ENCODE peak calls at places on chromosomes 13 and 19, in five cellular contexts. One of them, this sample, is unnamed.
A peak's percentile ranks its signal among the peaks of the same experiment; 100 is the strongest.

GRCh38 chr13:35499131-35500051 is 22.9 kb upstream of the MAB21L1 start:
- DNase-seq in fibroblast of lung: no peak
- DNase-seq in ovary: no peak
- DNase-seq in IMR-90: no peak
- DNase-seq in left lung: no peak
- DNase-seq in this sample: no peak

GRCh38 chr13:106570354-106570822 is 2.5 kb upstream of the ARGLU1 start:
- DNase-seq in fibroblast of lung: peak; percentile 78
- DNase-seq in ovary: peak; percentile 60
- DNase-seq in IMR-90: peak; percentile 61
- DNase-seq in left lung: peak; percentile 91
- DNase-seq in this sample: peak; percentile 42

GRCh38 chr13:71808708-71809107 is 58.3 kb downstream of the DACH1 start:
- DNase-seq in fibroblast of lung: no peak
- DNase-seq in ovary: no peak
- DNase-seq in IMR-90: no peak
- DNase-seq in left lung: no peak
- DNase-seq in this sample: no peak

GRCh38 chr13:86282450-86282849 is 483.2 kb upstream of the SLITRK6 start:
- DNase-seq in fibroblast of lung: peak; percentile 58
- DNase-seq in ovary: no peak
- DNase-seq in IMR-90: no peak
- DNase-seq in left lung: no peak
- DNase-seq in this sample: no peak

GRCh38 chr19:38513762-38514167 is 80.3 kb downstream of the RYR1 start:
- DNase-seq in fibroblast of lung: no peak
- DNase-seq in ovary: no peak
- DNase-seq in IMR-90: no peak
- DNase-seq in left lung: no peak
- DNase-seq in this sample: no peak

GRCh38 chr19:32543107-32543900 is 37.7 kb upstream of the PDCD5 start:
- DNase-seq in fibroblast of lung: peak; percentile 25
- DNase-seq in ovary: no peak
- DNase-seq in IMR-90: peak; percentile 6
- DNase-seq in left lung: no peak
- DNase-seq in this sample: no peak

GRCh38 chr19:39252458-39252857 is 3.8 kb upstream of the IFNL4 start:
- DNase-seq in fibroblast of lung: no peak
- DNase-seq in ovary: no peak
- DNase-seq in IMR-90: no peak
- DNase-seq in left lung: no peak
- DNase-seq in this sample: no peak

GRCh38 chr19:30148039-30148438 is 206.0 kb downstream of the URI1 start:
- DNase-seq in fibroblast of lung: no peak
- DNase-seq in ovary: no peak
- DNase-seq in IMR-90: no peak
- DNase-seq in left lung: no peak
- DNase-seq in this sample: no peak

GRCh38 chr19:13008926-13009787 is 13.9 kb downstream of the NFIX start:
- DNase-seq in fibroblast of lung: no peak
- DNase-seq in ovary: no peak
- DNase-seq in IMR-90: no peak
- DNase-seq in left lung: peak; percentile 77
- DNase-seq in this sample: no peak

GRCh38 chr19:3056454-3057016 is 5.8 kb downstream of the TLE5 start:
- DNase-seq in fibroblast of lung: no peak
- DNase-seq in ovary: peak; percentile 61
- DNase-seq in IMR-90: no peak
- DNase-seq in left lung: no peak
- DNase-seq in this sample: no peak

GRCh38 chr13:75857291-75857690 is 221.2 kb downstream of the LMO7 start:
- DNase-seq in fibroblast of lung: no peak
- DNase-seq in ovary: no peak
- DNase-seq in IMR-90: no peak
- DNase-seq in left lung: no peak
- DNase-seq in this sample: no peak

GRCh38 chr19:10402441-10403038 is 802 bp downstream of the CDC37 start:
- DNase-seq in fibroblast of lung: peak; percentile 55
- DNase-seq in ovary: no peak
- DNase-seq in IMR-90: no peak
- DNase-seq in left lung: no peak
- DNase-seq in this sample: no peak

GRCh38 chr13:20714563-20715339 is 11.3 kb downstream of the IL17D start:
- DNase-seq in fibroblast of lung: peak; percentile 82
- DNase-seq in ovary: peak; percentile 62
- DNase-seq in IMR-90: peak; percentile 49
- DNase-seq in left lung: no peak
- DNase-seq in this sample: no peak

GRCh38 chr13:76632388-76633044 is 253.7 kb downstream of the KCTD12 start:
- DNase-seq in fibroblast of lung: no peak
- DNase-seq in ovary: no peak
- DNase-seq in IMR-90: no peak
- DNase-seq in left lung: no peak
- DNase-seq in this sample: no peak

GRCh38 chr19:903266-903797 is 9.7 kb downstream of the R3HDM4 start:
- DNase-seq in fibroblast of lung: peak; percentile 74
- DNase-seq in ovary: peak; percentile 32
- DNase-seq in IMR-90: peak; percentile 19
- DNase-seq in left lung: no peak
- DNase-seq in this sample: no peak

GRCh38 chr13:24038846-24039330 is 121.6 kb upstream of the SPATA13 start:
- DNase-seq in fibroblast of lung: peak; percentile 86
- DNase-seq in ovary: no peak
- DNase-seq in IMR-90: peak; percentile 74
- DNase-seq in left lung: no peak
- DNase-seq in this sample: no peak

GRCh38 chr13:101523732-101524131 is 71.3 kb downstream of the ITGBL1 start:
- DNase-seq in fibroblast of lung: peak; percentile 86
- DNase-seq in ovary: no peak
- DNase-seq in IMR-90: peak; percentile 84
- DNase-seq in left lung: no peak
- DNase-seq in this sample: no peak

GRCh38 chr19:55452381-55453325 is 8.8 kb downstream of the ISOC2 start:
- DNase-seq in fibroblast of lung: peak; percentile 73
- DNase-seq in ovary: peak; percentile 86
- DNase-seq in IMR-90: peak; percentile 79
- DNase-seq in left lung: peak; percentile 64
- DNase-seq in this sample: no peak

GRCh38 chr19:48239582-48240141 is 16.1 kb downstream of the CARD8 start:
- DNase-seq in fibroblast of lung: peak; percentile 42
- DNase-seq in ovary: no peak
- DNase-seq in IMR-90: peak; percentile 51
- DNase-seq in left lung: no peak
- DNase-seq in this sample: no peak

GRCh38 chr13:45102136-45102802 is 18.0 kb upstream of the GTF2F2 start:
- DNase-seq in fibroblast of lung: no peak
- DNase-seq in ovary: no peak
- DNase-seq in IMR-90: peak; percentile 55
- DNase-seq in left lung: no peak
- DNase-seq in this sample: no peak

GRCh38 chr13:24747248-24748151 is 16.5 kb upstream of the RNF17 start:
- DNase-seq in fibroblast of lung: peak; percentile 15
- DNase-seq in ovary: no peak
- DNase-seq in IMR-90: no peak
- DNase-seq in left lung: peak; percentile 79
- DNase-seq in this sample: no peak

GRCh38 chr13:30143671-30144400 is 163.5 kb downstream of the KATNAL1 start:
- DNase-seq in fibroblast of lung: peak; percentile 65
- DNase-seq in ovary: no peak
- DNase-seq in IMR-90: peak; percentile 81
- DNase-seq in left lung: no peak
- DNase-seq in this sample: no peak

DNA sequence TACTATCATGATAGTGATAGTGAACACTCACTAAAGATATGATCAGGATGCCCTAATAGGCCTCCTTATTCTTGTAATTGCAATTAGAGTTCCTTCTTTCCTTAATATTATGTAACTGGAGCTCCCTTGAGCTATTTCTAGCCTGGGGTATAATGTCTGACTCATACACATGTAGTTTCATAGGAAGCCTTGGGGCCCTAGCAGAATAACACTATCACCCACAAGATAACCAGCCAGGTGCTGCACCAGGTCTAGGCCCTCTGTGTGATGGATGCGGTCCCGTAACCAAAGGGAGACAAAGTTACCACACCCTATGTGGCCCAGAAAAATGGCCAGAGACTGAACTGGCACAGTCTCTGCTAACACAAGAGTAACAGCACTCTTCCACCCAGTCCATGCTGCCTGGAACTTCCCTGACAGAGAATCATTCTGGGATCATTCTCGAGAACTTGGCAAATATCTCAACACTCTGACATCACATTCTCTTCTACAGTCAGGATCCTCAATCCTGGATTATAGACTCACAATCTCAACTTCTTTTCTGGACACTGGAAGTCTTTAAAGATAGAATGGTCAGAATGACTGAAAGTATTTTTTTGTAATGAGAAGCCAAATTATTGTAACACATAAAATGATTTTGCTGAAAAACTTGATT is 32.6 kb upstream of the IGFL4 start:
- DNase-seq in fibroblast of lung: peak; percentile 49
- DNase-seq in ovary: no peak
- DNase-seq in IMR-90: peak; percentile 5
- DNase-seq in left lung: no peak
- DNase-seq in this sample: no peak
- H3K27me3 ChIP-seq in fibroblast of lung: peaks cover 20% of the 10 kb centered on the region
- H3K27me3 ChIP-seq in ovary: peaks cover 3% of the 10 kb centered on the region
- H3K27me3 ChIP-seq in IMR-90: peaks cover 46% of the 10 kb centered on the region
- H3K27me3 ChIP-seq in left lung: peaks cover 41% of the 10 kb centered on the region
- H3K27me3 ChIP-seq in this sample: peaks cover 17% of the 10 kb centered on the region

DNA sequence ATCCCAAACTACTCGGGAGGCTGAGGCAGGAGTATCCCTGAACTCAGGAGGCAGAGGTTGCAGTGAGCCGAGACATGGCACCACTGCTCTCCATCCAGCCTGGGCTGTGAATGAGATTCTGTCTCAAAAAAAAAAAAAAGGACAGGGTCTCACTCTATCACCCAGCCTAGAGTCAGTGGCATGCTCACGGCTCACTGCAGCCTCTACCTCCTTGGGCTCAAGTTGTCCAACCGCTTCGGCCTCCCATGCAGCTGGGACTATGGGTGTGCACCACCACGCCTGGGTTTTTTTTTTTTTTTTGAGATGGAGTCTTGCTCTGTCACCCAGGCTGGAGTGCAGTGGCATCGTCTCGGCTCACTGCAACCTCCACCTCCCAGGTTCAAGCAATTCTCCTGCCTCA is 14.6 kb downstream of the MKNK2 start:
- DNase-seq in fibroblast of lung: no peak
- DNase-seq in ovary: no peak
- DNase-seq in IMR-90: no peak
- DNase-seq in left lung: no peak
- DNase-seq in this sample: no peak
- H3K27me3 ChIP-seq in fibroblast of lung: no peaks in the 10 kb centered on the region
- H3K27me3 ChIP-seq in ovary: no peaks in the 10 kb centered on the region
- H3K27me3 ChIP-seq in IMR-90: no peaks in the 10 kb centered on the region
- H3K27me3 ChIP-seq in left lung: no peaks in the 10 kb centered on the region
- H3K27me3 ChIP-seq in this sample: no peaks in the 10 kb centered on the region

GRCh38 chr13:111370570-111371150 is 50.2 kb downstream of the TEX29 start:
- DNase-seq in fibroblast of lung: no peak
- DNase-seq in ovary: no peak
- DNase-seq in IMR-90: no peak
- DNase-seq in left lung: no peak
- DNase-seq in this sample: no peak

GRCh38 chr13:111368091-111368490 is 47.6 kb downstream of the TEX29 start:
- DNase-seq in fibroblast of lung: no peak
- DNase-seq in ovary: no peak
- DNase-seq in IMR-90: no peak
- DNase-seq in left lung: no peak
- DNase-seq in this sample: no peak

GRCh38 chr13:111371720-111372119 is 51.3 kb downstream of the TEX29 start:
- DNase-seq in fibroblast of lung: no peak
- DNase-seq in ovary: no peak
- DNase-seq in IMR-90: no peak
- DNase-seq in left lung: no peak
- DNase-seq in this sample: no peak

GRCh38 chr13:111371211-111371610 is 50.8 kb downstream of the TEX29 start:
- DNase-seq in fibroblast of lung: no peak
- DNase-seq in ovary: no peak
- DNase-seq in IMR-90: peak; percentile 3
- DNase-seq in left lung: no peak
- DNase-seq in this sample: no peak

DNA sequence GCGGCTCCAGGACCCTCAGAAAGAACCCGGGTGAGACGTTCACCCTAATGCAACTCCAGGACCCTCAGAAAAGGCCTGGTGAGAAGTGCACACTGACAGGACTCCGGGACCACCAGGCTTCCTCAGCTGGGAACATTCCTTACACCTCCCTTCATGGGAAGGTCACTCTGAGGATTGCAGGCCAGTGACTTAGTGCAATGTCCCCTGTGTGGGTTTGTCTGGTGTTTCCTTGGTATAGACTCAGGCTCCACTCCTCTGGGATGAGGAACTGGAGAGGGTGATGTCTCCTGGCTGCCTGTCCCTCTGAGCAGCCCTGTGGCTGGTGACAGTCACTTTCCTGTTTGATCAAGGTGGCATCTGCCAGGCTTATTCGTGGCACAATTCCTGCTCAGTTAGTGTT is 49.7 kb downstream of the TEX29 start:
- DNase-seq in fibroblast of lung: no peak
- DNase-seq in ovary: no peak
- DNase-seq in IMR-90: no peak
- DNase-seq in left lung: no peak
- DNase-seq in this sample: no peak
- H3K27me3 ChIP-seq in fibroblast of lung: no peaks in the 10 kb centered on the region
- H3K27me3 ChIP-seq in ovary: no peaks in the 10 kb centered on the region
- H3K27me3 ChIP-seq in IMR-90: peaks cover 4% of the 10 kb centered on the region
- H3K27me3 ChIP-seq in left lung: no peaks in the 10 kb centered on the region
- H3K27me3 ChIP-seq in this sample: no peaks in the 10 kb centered on the region

GRCh38 chr19:45385392-45386221 is 15.2 kb upstream of the ERCC2 start:
- DNase-seq in fibroblast of lung: no peak
- DNase-seq in ovary: no peak
- DNase-seq in IMR-90: no peak
- DNase-seq in left lung: no peak
- DNase-seq in this sample: no peak
- H3K27me3 ChIP-seq in fibroblast of lung: no peaks in the 10 kb centered on the region
- H3K27me3 ChIP-seq in ovary: no peaks in the 10 kb centered on the region
- H3K27me3 ChIP-seq in IMR-90: no peaks in the 10 kb centered on the region
- H3K27me3 ChIP-seq in left lung: peaks cover 13% of the 10 kb centered on the region
- H3K27me3 ChIP-seq in this sample: peaks cover 3% of the 10 kb centered on the region

GRCh38 chr19:31354316-31354715 is 5.1 kb upstream of the TSHZ3 start:
- DNase-seq in fibroblast of lung: no peak
- DNase-seq in ovary: no peak
- DNase-seq in IMR-90: no peak
- DNase-seq in left lung: no peak
- DNase-seq in this sample: no peak
- H3K27me3 ChIP-seq in fibroblast of lung: no peaks in the 10 kb centered on the region
- H3K27me3 ChIP-seq in ovary: no peaks in the 10 kb centered on the region
- H3K27me3 ChIP-seq in IMR-90: no peaks in the 10 kb centered on the region
- H3K27me3 ChIP-seq in left lung: peaks cover 57% of the 10 kb centered on the region
- H3K27me3 ChIP-seq in this sample: peaks cover 56% of the 10 kb centered on the region

This sample was measured in CD8-positive, alpha-beta T cell.